ENCODE peak calls at places on chromosomes 6 and 20, in five cellular contexts. M is prostate gland, V is heart left ventricle, D is breast epithelium, G is uterus. S is an unnamed sample. For H3K36me3, the result is how much of the 10 kb centered on the place peaks cover.

GRCh38 chr6:105087571-105088211 is 92.1 kb downstream of the POPDC3 start:
- DNase-seq in M (peak), V (no peak), D (no peak), G (peak), S (no peak)

GRCh38 chr6:111013144-111013905 is 31.5 kb downstream of the RPF2 start:
- DNase-seq in M (no peak), V (no peak), D (no peak), G (no peak), S (no peak)

GRCh38 chr20:44098256-44098630 is 88.7 kb downstream of the JPH2 start:
- DNase-seq in M (no peak), V (no peak), D (no peak), G (no peak), S (no peak)

GRCh38 chr6:38573800-38574395 is 65.8 kb downstream of the BTBD9 start:
- DNase-seq in M (no peak), V (no peak), D (no peak), G (no peak), S (no peak)

GRCh38 chr6:41097467-41098090 is 24.8 kb downstream of the NFYA start:
- DNase-seq in M (no peak), V (no peak), D (no peak), G (no peak), S (no peak)

GRCh38 chr6:112038756-112039430 is 15.0 kb upstream of the CCN6 start:
- DNase-seq in M (no peak), V (no peak), D (no peak), G (no peak), S (no peak)

GRCh38 chr6:153117986-153118886 is 12.8 kb downstream of the RGS17 start:
- DNase-seq in M (no peak), V (no peak), D (no peak), G (no peak), S (no peak)

GRCh38 chr6:39707962-39708683 is 17.1 kb downstream of the KIF6 start:
- DNase-seq in M (no peak), V (no peak), D (no peak), G (no peak), S (no peak)

GRCh38 chr6:39087197-39087596 is 27.8 kb downstream of the SAYSD1 start:
- DNase-seq in M (no peak), V (no peak), D (no peak), G (no peak), S (no peak)

GRCh38 chr6:142868917-142869316 is 76.1 kb downstream of the HIVEP2 start:
- DNase-seq in M (no peak), V (no peak), D (no peak), G (no peak), S (no peak)

GRCh38 chr20:61537239-61537638 is 285.2 kb downstream of the CDH4 start:
- DNase-seq in M (no peak), V (no peak), D (no peak), G (no peak), S (no peak)

GRCh38 chr6:63529498-63529897 is 42.8 kb upstream of the LOC128125822 start:
- DNase-seq in M (no peak), V (no peak), D (no peak), G (no peak), S (no peak)

GRCh38 chr6:135722679-135723078 is 128.8 kb upstream of the PDE7B start:
- DNase-seq in M (no peak), V (no peak), D (no peak), G (no peak), S (no peak)

GRCh38 chr6:163579880-163580295 is 165.4 kb downstream of the QKI start:
- DNase-seq in M (no peak), V (no peak), D (no peak), G (no peak), S (no peak)

GRCh38 chr6:166957087-166957804 is 896 bp upstream of the RNASET2 start:
- DNase-seq in M (peak), V (peak), D (no peak), G (peak), S (peak)

GRCh38 chr20:41123636-41124035 is 13.7 kb upstream of the PLCG1 start:
- DNase-seq in M (no peak), V (no peak), D (no peak), G (no peak), S (no peak)
- H3K36me3 ChIP-seq in M (under half), V (under half), D (under half), G (under half), S (under half)

GRCh38 chr20:57560554-57561355 is at the start of gene PCK1:
- DNase-seq in M (no peak), V (peak), D (no peak), G (peak), S (no peak)
- TF ChIP-seq POLR2A in M (no peak), V (no peak), D (no peak), G (no peak), S (peak)

GRCh38 chr6:10613077-10613476 is 81.3 kb downstream of the C6orf52 start:
- DNase-seq in M (peak), V (no peak), D (no peak), G (no peak), S (no peak)
- H3K27ac ChIP-seq in M (peak), V (peak), D (no peak), G (no peak), S (peak)

GRCh38 chr20:47227119-47227518 is 129.4 kb downstream of the ZMYND8 start:
- DNase-seq in M (no peak), V (no peak), D (no peak), G (no peak), S (no peak)
- H3K36me3 ChIP-seq in M (under half), V (under half), D (under half), G (under half), S (under half)

GRCh38 chr20:62805365-62805710 is 703 bp downstream of the OGFR start:
- DNase-seq in M (no peak), V (no peak), D (no peak), G (no peak), S (no peak)
- TF ChIP-seq POLR2A in M (no peak), V (no peak), D (no peak), G (no peak), S (no peak)

DNA sequence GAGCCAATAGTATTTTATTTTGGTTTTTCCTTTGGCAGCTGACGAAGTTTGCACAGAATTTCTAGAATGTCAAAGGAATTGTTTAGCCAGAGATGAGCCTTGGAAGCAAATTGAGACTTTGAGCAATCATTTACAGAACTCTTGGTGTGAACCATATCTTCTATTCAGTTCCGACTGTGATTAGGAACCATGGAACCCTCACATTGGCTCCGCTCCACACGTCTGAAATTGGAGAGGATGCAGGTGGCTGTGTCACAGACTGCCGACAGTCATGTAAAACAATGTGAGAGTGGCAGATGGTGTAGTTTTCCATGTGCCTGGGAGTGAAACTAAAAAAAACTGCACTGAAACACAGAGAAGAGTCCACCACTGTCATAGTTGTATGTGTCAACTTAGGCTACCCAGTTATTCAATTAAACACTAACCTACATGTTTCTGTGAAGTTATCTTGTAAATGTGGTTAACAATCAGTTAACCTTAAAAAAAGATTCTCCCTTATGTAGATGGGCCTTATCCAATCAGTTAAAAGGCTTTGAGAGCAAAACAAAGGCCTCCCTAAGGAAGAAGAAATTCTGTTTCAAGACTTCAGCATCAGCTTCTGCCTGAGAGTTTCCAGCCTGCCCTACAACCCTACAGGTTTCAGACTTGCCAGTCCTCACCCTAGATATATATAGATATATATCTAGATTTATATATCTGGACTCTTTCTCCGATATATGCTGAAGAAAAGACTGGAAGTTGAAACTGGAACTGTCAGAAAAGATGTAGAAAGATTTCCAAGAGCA is 3.3 kb upstream of the HMGN4 start:
- DNase-seq in M (no peak), V (no peak), D (no peak), G (no peak), S (no peak)
- H3K27ac ChIP-seq in M (no peak), V (no peak), D (no peak), G (no peak), S (no peak)

S was measured in esophagus squamous epithelium.